ENCODE peak calls at places on chromosome 7, in six cellular contexts. V is fibroblast of lung; N is CD8-positive, alpha-beta memory T cell; S is psoas muscle; A is transverse colon; E is neural progenitor cell. W is an unnamed sample.

GRCh38 chr7:106031271-106032029 is 68.4 kb downstream of the CDHR3 start:
- DNase-seq in S (no peak), N (no peak), V (peak; percentile 50), A (no peak), E (no peak), W (no peak)

GRCh38 chr7:105011771-105012502 is 2.1 kb upstream of the KMT2E start:
- DNase-seq in A (peak; percentile 48), N (no peak), E (no peak), S (no peak), V (no peak), W (no peak)

GRCh38 chr7:10934292-10934691 is 39.4 kb upstream of the PHF14 start:
- DNase-seq in N (no peak), E (no peak), S (no peak), A (no peak), V (peak; percentile 89), W (no peak)

GRCh38 chr7:155343661-155344121 is 46.0 kb downstream of the INSIG1 start:
- DNase-seq in A (no peak), N (no peak), E (no peak), V (no peak), S (no peak), W (no peak)

GRCh38 chr7:108294595-108294994 is 161.6 kb downstream of the NRCAM start:
- DNase-seq in S (no peak), N (no peak), A (no peak), E (no peak), V (no peak), W (no peak)

GRCh38 chr7:77184990-77185389 is 14.6 kb downstream of the FGL2 start:
- DNase-seq in S (no peak), A (no peak), V (no peak), E (no peak), N (no peak), W (no peak)

GRCh38 chr7:20797174-20798080 is 10.7 kb upstream of the SP8 start:
- DNase-seq in A (no peak), E (peak; percentile 27), N (no peak), S (peak; percentile 21), V (no peak), W (no peak)

GRCh38 chr7:142301299-142301698 is 43.4 kb upstream of the PRSS58 start:
- DNase-seq in A (no peak), V (no peak), E (no peak), N (no peak), S (no peak), W (no peak)

DNA sequence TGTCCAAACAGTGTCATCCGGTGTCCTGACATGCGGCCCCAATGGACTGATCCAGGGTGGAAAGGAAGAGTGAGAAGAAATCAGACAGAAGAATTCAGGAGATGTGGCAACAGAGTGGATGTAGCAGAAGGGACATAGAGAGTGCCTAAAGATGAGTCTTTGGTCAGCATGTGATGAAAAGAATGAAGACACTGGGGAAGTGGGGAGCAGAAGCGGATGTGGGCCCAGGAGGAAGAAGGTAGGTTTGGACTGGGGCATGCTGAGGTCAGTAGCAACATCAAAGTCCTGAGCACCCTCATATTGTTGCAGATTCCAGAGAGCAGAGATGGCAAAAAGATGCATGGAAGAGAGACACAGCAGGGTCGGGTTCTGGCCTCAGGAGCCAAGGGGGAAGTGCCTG is 71.8 kb upstream of the STEAP1B start:
- DNase-seq in V (no peak), N (no peak), E (no peak), A (no peak), S (no peak), W (no peak)
- H3K27ac ChIP-seq in V (no peak overlapping the region), N (no peak overlapping the region), E (no peak overlapping the region), A (no peak overlapping the region), S (no peak overlapping the region), W (peak overlapping the region; percentile 73)

GRCh38 chr7:92641921-92642511 is 51.8 kb upstream of the FAM133B start:
- DNase-seq in V (peak; percentile 48), N (peak; percentile 53), A (no peak), S (no peak), E (no peak), W (peak; percentile 22)

GRCh38 chr7:92645114-92645497 is 54.9 kb upstream of the FAM133B start:
- DNase-seq in E (no peak), N (no peak), V (no peak), S (no peak), A (no peak), W (no peak)

GRCh38 chr7:92644406-92645113 is 54.4 kb upstream of the FAM133B start:
- DNase-seq in S (peak; percentile 17), N (no peak), A (no peak), E (no peak), V (peak; percentile 37), W (no peak)

GRCh38 chr7:92645531-92646061 is 55.4 kb upstream of the FAM133B start:
- DNase-seq in V (no peak), S (no peak), E (peak; percentile 25), N (no peak), A (peak; percentile 75), W (no peak)

DNA sequence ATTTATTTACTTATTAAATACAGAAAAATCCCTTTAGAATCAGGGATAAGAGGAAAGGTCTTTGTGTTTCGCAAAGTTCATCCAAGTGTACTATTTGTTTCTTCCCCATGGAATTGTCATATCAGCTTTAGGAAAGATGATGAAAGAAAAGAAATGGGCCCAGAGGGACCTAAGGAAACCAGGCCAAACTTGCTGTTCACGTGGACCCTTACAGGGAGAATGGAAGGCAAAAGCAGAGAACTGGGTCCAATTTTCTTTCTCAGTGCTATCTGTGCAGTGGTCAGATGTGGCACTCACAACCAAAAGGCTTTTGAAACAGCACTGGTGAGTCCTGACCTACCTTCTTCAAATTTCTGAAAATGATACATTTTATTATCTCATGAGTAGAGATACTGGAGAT is 53.6 kb upstream of the FAM133B start:
- DNase-seq in S (no peak), E (no peak), N (no peak), A (no peak), V (no peak), W (no peak)
- H3K27ac ChIP-seq in S (no peak overlapping the region), E (no peak overlapping the region), N (no peak overlapping the region), A (peak overlapping the region; percentile 75), V (no peak overlapping the region), W (peak overlapping the region; percentile 90)

GRCh38 chr7:149150981-149151380 is 3.7 kb downstream of the ZNF398 start:
- DNase-seq in N (no peak), A (no peak), E (no peak), S (no peak), V (no peak), W (no peak)
- H3K27ac ChIP-seq in N (no peak overlapping the region), A (no peak overlapping the region), E (no peak overlapping the region), S (no peak overlapping the region), V (no peak overlapping the region), W (peak overlapping the region; percentile 6)

GRCh38 chr7:90597527-90597871 is 1.4 kb downstream of the CDK14 start:
- DNase-seq in V (peak; percentile 23), E (peak; percentile 29), S (no peak), A (no peak), N (no peak), W (no peak)
- H3K27ac ChIP-seq in V (peak overlapping the region; percentile 88), E (no peak overlapping the region), S (peak overlapping the region; percentile 83), A (no peak overlapping the region), N (no peak overlapping the region), W (peak overlapping the region; percentile 73)

GRCh38 chr7:150941351-150941982 is 36.7 kb downstream of the KCNH2 start:
- DNase-seq in N (peak; percentile 47), V (no peak), A (no peak), E (no peak), S (no peak), W (no peak)

GRCh38 chr7:150938566-150938965 is 39.6 kb downstream of the KCNH2 start:
- DNase-seq in S (no peak), N (no peak), E (no peak), V (no peak), A (no peak), W (no peak)

GRCh38 chr7:150941983-150942590 is 36.0 kb downstream of the KCNH2 start:
- DNase-seq in E (no peak), A (peak; percentile 70), N (peak; percentile 68), S (no peak), V (no peak), W (no peak)

GRCh38 chr7:150939052-150939810 is 38.9 kb downstream of the KCNH2 start:
- DNase-seq in A (no peak), V (no peak), S (no peak), E (no peak), N (no peak), W (no peak)

GRCh38 chr7:150940446-150941102 is 37.5 kb downstream of the KCNH2 start:
- DNase-seq in E (no peak), V (no peak), S (no peak), N (peak; percentile 22), A (no peak), W (no peak)
- H3K27ac ChIP-seq in E (no peak overlapping the region), V (no peak overlapping the region), S (no peak overlapping the region), N (no peak overlapping the region), A (no peak overlapping the region), W (no peak overlapping the region)

W was measured in epithelial cell of prostate.